ENCODE peak calls at places on chromosomes 3 and 15, in five cellular contexts. S is psoas muscle, Q is heart right ventricle, W is MM.1S, R is tibial artery. D is an unnamed sample.

GRCh38 chr15:57017024-57017423 is 98.6 kb downstream of the TCF12 start:
- DNase-seq in S (no peak), Q (no peak), R (no peak), W (no peak), D (no peak)

GRCh38 chr3:171122212-171122611 is 95.7 kb upstream of the SLC2A2 start:
- DNase-seq in S (no peak), W (no peak), R (no peak), Q (no peak), D (no peak)

GRCh38 chr15:76335851-76336253 is 721 bp upstream of the ISL2 start:
- DNase-seq in S (no peak), Q (no peak), W (no peak), R (no peak), D (no peak)

GRCh38 chr3:181955566-181955965 is 243.8 kb downstream of the SOX2 start:
- DNase-seq in W (peak), S (no peak), R (no peak), Q (no peak), D (no peak)

GRCh38 chr3:83224101-83224868 is 1462.8 kb upstream of the GBE1 start:
- DNase-seq in Q (no peak), R (no peak), S (no peak), W (no peak), D (no peak)

GRCh38 chr3:192864943-192865342 is 52.7 kb downstream of the MB21D2 start:
- DNase-seq in Q (peak), S (no peak), W (peak), R (no peak), D (no peak)

GRCh38 chr15:70316059-70316600 is 218.4 kb upstream of the TLE3 start:
- DNase-seq in Q (no peak), R (no peak), S (no peak), W (no peak), D (peak)

GRCh38 chr3:152291649-152292066 is 22.9 kb downstream of the MBNL1 start:
- DNase-seq in S (no peak), Q (no peak), W (no peak), R (no peak), D (no peak)

GRCh38 chr3:37324752-37325407 is 150.5 kb upstream of the LRRFIP2 start:
- DNase-seq in Q (no peak), R (no peak), S (no peak), W (no peak), D (no peak)

GRCh38 chr3:174767853-174768382 is 91.2 kb upstream of the NAALADL2 start:
- DNase-seq in S (no peak), Q (no peak), W (no peak), R (no peak), D (no peak)

GRCh38 chr3:78690806-78691205 is 1077.0 kb downstream of the ROBO1 start:
- DNase-seq in S (no peak), R (no peak), Q (no peak), W (no peak), D (no peak)

GRCh38 chr3:81492048-81492447 is 269.4 kb downstream of the GBE1 start:
- DNase-seq in W (no peak), Q (no peak), R (no peak), S (no peak), D (no peak)

GRCh38 chr15:59372352-59373211 is at the start of gene MYO1E:
- DNase-seq in W (no peak), S (peak), Q (peak), R (peak), D (peak)

GRCh38 chr3:176906046-176906905 is 291.0 kb downstream of the TBL1XR1 start:
- DNase-seq in Q (peak), W (no peak), R (no peak), S (no peak), D (no peak)

GRCh38 chr3:48532271-48532973 is 24.2 kb downstream of the PFKFB4 start:
- DNase-seq in Q (no peak), W (no peak), R (no peak), S (no peak), D (no peak)
- H3K27ac ChIP-seq in Q (no peak), W (no peak), R (no peak), S (no peak), D (no peak)

GRCh38 chr3:175777965-175778364 is 918.8 kb downstream of the NAALADL2 start:
- DNase-seq in R (no peak), S (no peak), Q (no peak), W (no peak), D (no peak)
- H3K4me3 ChIP-seq in R (no peak), S (no peak), Q (no peak), W (no peak), D (no peak)

GRCh38 chr15:32657198-32657886 is 15.8 kb downstream of the SCG5 start:
- DNase-seq in Q (no peak), S (no peak), W (peak), R (no peak), D (no peak)
- TF ChIP-seq CTCF in Q (no peak), S (no peak), W (peak), R (no peak), D (no peak)

DNA sequence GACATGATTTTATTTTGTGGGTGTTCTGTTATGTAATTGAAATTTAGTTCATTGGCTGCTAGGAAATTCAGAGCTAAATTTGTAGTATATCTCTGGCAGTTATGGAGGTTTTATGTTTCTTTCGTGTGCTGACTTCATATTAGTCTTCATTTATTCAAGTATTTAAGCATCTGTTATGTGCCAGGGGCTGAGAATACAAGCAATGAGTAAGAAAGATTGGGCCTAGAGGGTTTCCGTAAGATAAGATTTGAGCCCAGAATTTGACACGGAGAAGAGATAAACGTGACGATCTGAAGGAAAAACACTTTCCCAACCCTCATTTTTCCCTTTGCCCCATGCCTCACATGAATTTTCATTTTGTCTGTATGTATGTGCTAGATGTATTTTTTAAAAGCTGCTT is 75.1 kb upstream of the ACKR4 start:
- DNase-seq in Q (no peak), S (no peak), W (no peak), R (no peak), D (no peak)
- H3K27ac ChIP-seq in Q (no peak), S (no peak), W (peak), R (no peak), D (no peak)

GRCh38 chr3:151236316-151236715 is 33.3 kb upstream of the GPR171 start:
- DNase-seq in Q (no peak), S (no peak), W (no peak), R (no peak), D (no peak)
- H3K4me3 ChIP-seq in Q (no peak), S (no peak), W (no peak), R (no peak), D (no peak)

D was measured in right atrium auricular region.